ENCODE peak calls at places on chromosomes 2 and 18, in ten cellular contexts. One of them, this sample, is unnamed.

GRCh38 chr2:239928457-239929350 is 96.4 kb downstream of the NDUFA10 start:
- DNase-seq in SIG-M5: no peak
- DNase-seq in NCI-H1436: no peak
- DNase-seq in T-helper 1 cell: no peak
- DNase-seq in NCI-H524 treated with DMSO at 0.1 percent for 48 hours: no peak
- DNase-seq in NCI-H2029: no peak
- DNase-seq in effector memory CD8-positive, alpha-beta T cell: no peak
- DNase-seq in hippocampal formation: peak; percentile 77
- DNase-seq in substantia nigra: peak; percentile 76
- DNase-seq in NCI-H460: no peak
- DNase-seq in this sample: no peak

GRCh38 chr2:42906115-42906556 is 113.8 kb upstream of the HAAO start:
- DNase-seq in SIG-M5: no peak
- DNase-seq in effector memory CD8-positive, alpha-beta T cell: no peak
- DNase-seq in substantia nigra: no peak
- DNase-seq in NCI-H2029: no peak
- DNase-seq in NCI-H1436: no peak
- DNase-seq in hippocampal formation: no peak
- DNase-seq in NCI-H524 treated with DMSO at 0.1 percent for 48 hours: no peak
- DNase-seq in NCI-H460: no peak
- DNase-seq in T-helper 1 cell: no peak
- DNase-seq in this sample: no peak

GRCh38 chr18:78363556-78363955 is 616.1 kb upstream of the SALL3 start:
- DNase-seq in substantia nigra: no peak
- DNase-seq in NCI-H2029: no peak
- DNase-seq in hippocampal formation: no peak
- DNase-seq in NCI-H460: no peak
- DNase-seq in NCI-H524 treated with DMSO at 0.1 percent for 48 hours: no peak
- DNase-seq in NCI-H1436: no peak
- DNase-seq in effector memory CD8-positive, alpha-beta T cell: no peak
- DNase-seq in SIG-M5: no peak
- DNase-seq in T-helper 1 cell: no peak
- DNase-seq in this sample: no peak

GRCh38 chr2:162114291-162114690 is 37.8 kb downstream of the GCG start:
- DNase-seq in T-helper 1 cell: no peak
- DNase-seq in NCI-H1436: no peak
- DNase-seq in NCI-H2029: no peak
- DNase-seq in NCI-H460: no peak
- DNase-seq in SIG-M5: no peak
- DNase-seq in substantia nigra: no peak
- DNase-seq in hippocampal formation: no peak
- DNase-seq in effector memory CD8-positive, alpha-beta T cell: no peak
- DNase-seq in NCI-H524 treated with DMSO at 0.1 percent for 48 hours: no peak
- DNase-seq in this sample: peak; percentile 73

GRCh38 chr2:238916875-238917590 is 69.1 kb downstream of the TWIST2 start:
- DNase-seq in NCI-H2029: no peak
- DNase-seq in NCI-H524 treated with DMSO at 0.1 percent for 48 hours: no peak
- DNase-seq in NCI-H460: no peak
- DNase-seq in hippocampal formation: no peak
- DNase-seq in SIG-M5: no peak
- DNase-seq in T-helper 1 cell: no peak
- DNase-seq in effector memory CD8-positive, alpha-beta T cell: no peak
- DNase-seq in NCI-H1436: no peak
- DNase-seq in substantia nigra: no peak
- DNase-seq in this sample: no peak

GRCh38 chr2:142259356-142259755 is 128.5 kb upstream of the LRP1B start:
- DNase-seq in NCI-H524 treated with DMSO at 0.1 percent for 48 hours: no peak
- DNase-seq in NCI-H2029: no peak
- DNase-seq in NCI-H1436: no peak
- DNase-seq in effector memory CD8-positive, alpha-beta T cell: no peak
- DNase-seq in T-helper 1 cell: no peak
- DNase-seq in NCI-H460: no peak
- DNase-seq in substantia nigra: no peak
- DNase-seq in hippocampal formation: no peak
- DNase-seq in SIG-M5: no peak
- DNase-seq in this sample: no peak

GRCh38 chr2:180573951-180574350 is 406.5 kb upstream of the UBE2E3 start:
- DNase-seq in NCI-H2029: peak; percentile 48
- DNase-seq in NCI-H460: no peak
- DNase-seq in T-helper 1 cell: no peak
- DNase-seq in NCI-H1436: no peak
- DNase-seq in SIG-M5: no peak
- DNase-seq in effector memory CD8-positive, alpha-beta T cell: no peak
- DNase-seq in substantia nigra: no peak
- DNase-seq in NCI-H524 treated with DMSO at 0.1 percent for 48 hours: no peak
- DNase-seq in hippocampal formation: no peak
- DNase-seq in this sample: no peak

GRCh38 chr2:437772-438393 is 150.0 kb upstream of the ALKAL2 start:
- DNase-seq in substantia nigra: no peak
- DNase-seq in NCI-H524 treated with DMSO at 0.1 percent for 48 hours: peak; percentile 33
- DNase-seq in NCI-H460: no peak
- DNase-seq in SIG-M5: no peak
- DNase-seq in T-helper 1 cell: peak; percentile 58
- DNase-seq in hippocampal formation: no peak
- DNase-seq in NCI-H2029: peak; percentile 40
- DNase-seq in effector memory CD8-positive, alpha-beta T cell: peak; percentile 71
- DNase-seq in NCI-H1436: peak; percentile 21
- DNase-seq in this sample: no peak

GRCh38 chr18:79583426-79583825 is 96.2 kb upstream of the CTDP1 start:
- DNase-seq in NCI-H524 treated with DMSO at 0.1 percent for 48 hours: no peak
- DNase-seq in NCI-H460: no peak
- DNase-seq in hippocampal formation: no peak
- DNase-seq in NCI-H1436: no peak
- DNase-seq in SIG-M5: no peak
- DNase-seq in T-helper 1 cell: no peak
- DNase-seq in NCI-H2029: no peak
- DNase-seq in effector memory CD8-positive, alpha-beta T cell: no peak
- DNase-seq in substantia nigra: no peak
- DNase-seq in this sample: no peak

GRCh38 chr2:233265899-233266431 is 14.5 kb downstream of the ATG16L1 start:
- DNase-seq in NCI-H2029: no peak
- DNase-seq in hippocampal formation: no peak
- DNase-seq in SIG-M5: no peak
- DNase-seq in effector memory CD8-positive, alpha-beta T cell: no peak
- DNase-seq in NCI-H460: no peak
- DNase-seq in T-helper 1 cell: no peak
- DNase-seq in NCI-H1436: no peak
- DNase-seq in substantia nigra: no peak
- DNase-seq in NCI-H524 treated with DMSO at 0.1 percent for 48 hours: no peak
- DNase-seq in this sample: no peak

GRCh38 chr18:51941999-51942398 is 398.0 kb upstream of the DCC start:
- DNase-seq in NCI-H1436: no peak
- DNase-seq in NCI-H460: no peak
- DNase-seq in NCI-H2029: no peak
- DNase-seq in effector memory CD8-positive, alpha-beta T cell: no peak
- DNase-seq in NCI-H524 treated with DMSO at 0.1 percent for 48 hours: no peak
- DNase-seq in T-helper 1 cell: no peak
- DNase-seq in substantia nigra: no peak
- DNase-seq in SIG-M5: no peak
- DNase-seq in hippocampal formation: no peak
- DNase-seq in this sample: no peak

GRCh38 chr2:215105607-215106354 is 32.6 kb downstream of the ABCA12 start:
- DNase-seq in hippocampal formation: no peak
- DNase-seq in NCI-H1436: no peak
- DNase-seq in substantia nigra: no peak
- DNase-seq in NCI-H2029: no peak
- DNase-seq in NCI-H460: no peak
- DNase-seq in NCI-H524 treated with DMSO at 0.1 percent for 48 hours: no peak
- DNase-seq in SIG-M5: no peak
- DNase-seq in effector memory CD8-positive, alpha-beta T cell: no peak
- DNase-seq in T-helper 1 cell: no peak
- DNase-seq in this sample: no peak

GRCh38 chr18:39946623-39947061 is 2008.4 kb upstream of the PIK3C3 start:
- DNase-seq in NCI-H524 treated with DMSO at 0.1 percent for 48 hours: no peak
- DNase-seq in T-helper 1 cell: no peak
- DNase-seq in NCI-H2029: no peak
- DNase-seq in effector memory CD8-positive, alpha-beta T cell: no peak
- DNase-seq in NCI-H460: peak; percentile 9
- DNase-seq in substantia nigra: no peak
- DNase-seq in NCI-H1436: no peak
- DNase-seq in SIG-M5: no peak
- DNase-seq in hippocampal formation: no peak
- DNase-seq in this sample: no peak